ENCODE peak calls at places on chromosomes 12 and 14, in four cellular contexts. One of them, this sample, is unnamed. For H3K27me3, the result is how much of the 10 kb centered on the place peaks cover.

GRCh38 chr14:71320734-71321555 is 413.7 kb downstream of the PCNX1 start:
- DNase-seq in pancreas: peak
- DNase-seq in HCT116: no peak
- DNase-seq in neuronal stem cell: peak
- DNase-seq in this sample: peak

GRCh38 chr12:5437657-5438056 is 5.7 kb downstream of the NTF3 start:
- DNase-seq in pancreas: no peak
- DNase-seq in HCT116: no peak
- DNase-seq in neuronal stem cell: no peak
- DNase-seq in this sample: no peak

GRCh38 chr14:39483682-39484081 is 51.4 kb upstream of the FBXO33 start:
- DNase-seq in pancreas: no peak
- DNase-seq in HCT116: no peak
- DNase-seq in neuronal stem cell: no peak
- DNase-seq in this sample: no peak

GRCh38 chr12:70920251-70920851 is at the start of gene PTPRR:
- DNase-seq in pancreas: no peak
- DNase-seq in HCT116: no peak
- DNase-seq in neuronal stem cell: peak
- DNase-seq in this sample: peak

GRCh38 chr12:57614178-57614947 is 3.1 kb downstream of the ARHGEF25 start:
- DNase-seq in pancreas: no peak
- DNase-seq in HCT116: peak
- DNase-seq in neuronal stem cell: no peak
- DNase-seq in this sample: no peak

GRCh38 chr14:64646103-64646502 is 58.1 kb upstream of the PLEKHG3 start:
- DNase-seq in pancreas: no peak
- DNase-seq in HCT116: no peak
- DNase-seq in neuronal stem cell: no peak
- DNase-seq in this sample: no peak

GRCh38 chr12:3148366-3149000 is 71.3 kb downstream of the TSPAN9 start:
- DNase-seq in pancreas: no peak
- DNase-seq in HCT116: no peak
- DNase-seq in neuronal stem cell: no peak
- DNase-seq in this sample: peak

GRCh38 chr14:60363275-60363674 is 114.3 kb downstream of the PPM1A start:
- DNase-seq in pancreas: no peak
- DNase-seq in HCT116: no peak
- DNase-seq in neuronal stem cell: no peak
- DNase-seq in this sample: no peak

GRCh38 chr14:21748869-21749303 is 75.3 kb upstream of the OR4E1 start:
- DNase-seq in pancreas: peak
- DNase-seq in HCT116: peak
- DNase-seq in neuronal stem cell: peak
- DNase-seq in this sample: peak

GRCh38 chr12:116610971-116611541 is 51.9 kb downstream of the MAP1LC3B2 start:
- DNase-seq in pancreas: no peak
- DNase-seq in HCT116: no peak
- DNase-seq in neuronal stem cell: no peak
- DNase-seq in this sample: no peak

GRCh38 chr14:61568572-61569011 is 126.7 kb upstream of the HIF1A start:
- DNase-seq in pancreas: peak
- DNase-seq in HCT116: no peak
- DNase-seq in neuronal stem cell: no peak
- DNase-seq in this sample: peak

GRCh38 chr12:48349471-48349870 is 1.2 kb downstream of the ZNF641 start:
- DNase-seq in pancreas: no peak
- DNase-seq in HCT116: no peak
- DNase-seq in neuronal stem cell: no peak
- DNase-seq in this sample: no peak

GRCh38 chr12:50057000-50057841 is at the start of gene ASIC1:
- DNase-seq in pancreas: peak
- DNase-seq in HCT116: peak
- DNase-seq in neuronal stem cell: peak
- DNase-seq in this sample: peak

GRCh38 chr12:68530299-68530698 is 80.4 kb upstream of the RAP1B start:
- DNase-seq in pancreas: no peak
- DNase-seq in HCT116: no peak
- DNase-seq in neuronal stem cell: no peak
- DNase-seq in this sample: no peak

GRCh38 chr12:113322353-113322752 is 12.6 kb downstream of the SLC8B1 start:
- DNase-seq in pancreas: no peak
- DNase-seq in HCT116: no peak
- DNase-seq in neuronal stem cell: no peak
- DNase-seq in this sample: no peak

GRCh38 chr12:106669216-106669615 is 86.4 kb downstream of the RFX4 start:
- DNase-seq in pancreas: no peak
- DNase-seq in HCT116: no peak
- DNase-seq in neuronal stem cell: no peak
- DNase-seq in this sample: no peak

GRCh38 chr12:91327889-91328288 is 145.3 kb upstream of the DCN start:
- DNase-seq in pancreas: no peak
- DNase-seq in HCT116: no peak
- DNase-seq in neuronal stem cell: no peak
- DNase-seq in this sample: no peak

GRCh38 chr12:62903151-62903550 is 31.8 kb downstream of the PPM1H start:
- DNase-seq in pancreas: no peak
- DNase-seq in HCT116: no peak
- DNase-seq in neuronal stem cell: no peak
- DNase-seq in this sample: no peak

GRCh38 chr14:74504874-74505617 is 11.5 kb downstream of the ISCA2 start:
- DNase-seq in pancreas: no peak
- DNase-seq in HCT116: no peak
- DNase-seq in neuronal stem cell: no peak
- DNase-seq in this sample: no peak

GRCh38 chr14:96064866-96065265 is 25.7 kb downstream of the C14orf132 start:
- DNase-seq in pancreas: no peak
- DNase-seq in HCT116: no peak
- DNase-seq in neuronal stem cell: no peak
- DNase-seq in this sample: no peak

GRCh38 chr12:121713257-121714155 is 954 bp downstream of the TMEM120B start:
- DNase-seq in pancreas: peak
- DNase-seq in HCT116: no peak
- DNase-seq in neuronal stem cell: no peak
- DNase-seq in this sample: no peak

GRCh38 chr12:106282457-106283097 is 20.0 kb upstream of the TCP11L2 start:
- DNase-seq in pancreas: peak
- DNase-seq in HCT116: peak
- DNase-seq in neuronal stem cell: peak
- DNase-seq in this sample: no peak

GRCh38 chr14:54568821-54569591 is 2.1 kb downstream of the SAMD4A start:
- DNase-seq in pancreas: no peak
- DNase-seq in HCT116: no peak
- DNase-seq in neuronal stem cell: no peak
- DNase-seq in this sample: no peak

GRCh38 chr12:13293086-13293485 is 96.6 kb downstream of the EMP1 start:
- DNase-seq in pancreas: no peak
- DNase-seq in HCT116: no peak
- DNase-seq in neuronal stem cell: no peak
- DNase-seq in this sample: no peak

GRCh38 chr14:56895154-56895553 is 84.9 kb upstream of the OTX2 start:
- DNase-seq in pancreas: no peak
- DNase-seq in HCT116: no peak
- DNase-seq in neuronal stem cell: no peak
- DNase-seq in this sample: no peak
- H3K27me3 ChIP-seq in pancreas: under half
- H3K27me3 ChIP-seq in HCT116: half or more
- H3K27me3 ChIP-seq in neuronal stem cell: under half
- H3K27me3 ChIP-seq in this sample: under half

GRCh38 chr14:69579476-69579875 is 4.8 kb upstream of the CCDC177 start:
- DNase-seq in pancreas: no peak
- DNase-seq in HCT116: no peak
- DNase-seq in neuronal stem cell: no peak
- DNase-seq in this sample: no peak

GRCh38 chr14:69582207-69582606 is 7.5 kb upstream of the CCDC177 start:
- DNase-seq in pancreas: no peak
- DNase-seq in HCT116: no peak
- DNase-seq in neuronal stem cell: no peak
- DNase-seq in this sample: no peak

GRCh38 chr14:69580009-69580577 is 5.4 kb upstream of the CCDC177 start:
- DNase-seq in pancreas: peak
- DNase-seq in HCT116: peak
- DNase-seq in neuronal stem cell: no peak
- DNase-seq in this sample: no peak

GRCh38 chr14:69582829-69583228 is 8.2 kb upstream of the CCDC177 start:
- DNase-seq in pancreas: no peak
- DNase-seq in HCT116: no peak
- DNase-seq in neuronal stem cell: no peak
- DNase-seq in this sample: no peak

GRCh38 chr14:69581316-69581935 is 6.8 kb upstream of the CCDC177 start:
- DNase-seq in pancreas: no peak
- DNase-seq in HCT116: no peak
- DNase-seq in neuronal stem cell: no peak
- DNase-seq in this sample: no peak
- H3K27ac ChIP-seq in pancreas: no peak
- H3K27ac ChIP-seq in HCT116: no peak
- H3K27ac ChIP-seq in neuronal stem cell: no peak
- H3K27ac ChIP-seq in this sample: no peak

GRCh38 chr12:52318241-52318990 is 2.8 kb downstream of the KRT83 start:
- DNase-seq in pancreas: no peak
- DNase-seq in HCT116: no peak
- DNase-seq in neuronal stem cell: no peak
- DNase-seq in this sample: no peak

GRCh38 chr12:52317443-52318052 is 3.6 kb downstream of the KRT83 start:
- DNase-seq in pancreas: no peak
- DNase-seq in HCT116: no peak
- DNase-seq in neuronal stem cell: no peak
- DNase-seq in this sample: no peak

GRCh38 chr12:52320784-52321400 is at the start of gene KRT83:
- DNase-seq in pancreas: no peak
- DNase-seq in HCT116: no peak
- DNase-seq in neuronal stem cell: no peak
- DNase-seq in this sample: no peak

GRCh38 chr12:52321433-52321832 is 235 bp upstream of the KRT83 start:
- DNase-seq in pancreas: no peak
- DNase-seq in HCT116: no peak
- DNase-seq in neuronal stem cell: no peak
- DNase-seq in this sample: peak

GRCh38 chr12:52319097-52319496 is 2.1 kb downstream of the KRT83 start:
- DNase-seq in pancreas: no peak
- DNase-seq in HCT116: no peak
- DNase-seq in neuronal stem cell: no peak
- DNase-seq in this sample: no peak
- H3K27me3 ChIP-seq in pancreas: under half
- H3K27me3 ChIP-seq in HCT116: under half
- H3K27me3 ChIP-seq in neuronal stem cell: under half
- H3K27me3 ChIP-seq in this sample: under half

GRCh38 chr12:80712866-80713265 is 3.8 kb upstream of the MYF5 start:
- DNase-seq in pancreas: no peak
- DNase-seq in HCT116: no peak
- DNase-seq in neuronal stem cell: no peak
- DNase-seq in this sample: no peak

GRCh38 chr12:80708535-80709328 is 1.3 kb downstream of the MYF6 start:
- DNase-seq in pancreas: no peak
- DNase-seq in HCT116: no peak
- DNase-seq in neuronal stem cell: no peak
- DNase-seq in this sample: no peak

GRCh38 chr12:80709811-80710726 is 2.6 kb downstream of the MYF6 start:
- DNase-seq in pancreas: no peak
- DNase-seq in HCT116: peak
- DNase-seq in neuronal stem cell: peak
- DNase-seq in this sample: no peak

GRCh38 chr12:80711866-80712265 is 4.4 kb downstream of the MYF6 start:
- DNase-seq in pancreas: no peak
- DNase-seq in HCT116: no peak
- DNase-seq in neuronal stem cell: no peak
- DNase-seq in this sample: no peak

DNA sequence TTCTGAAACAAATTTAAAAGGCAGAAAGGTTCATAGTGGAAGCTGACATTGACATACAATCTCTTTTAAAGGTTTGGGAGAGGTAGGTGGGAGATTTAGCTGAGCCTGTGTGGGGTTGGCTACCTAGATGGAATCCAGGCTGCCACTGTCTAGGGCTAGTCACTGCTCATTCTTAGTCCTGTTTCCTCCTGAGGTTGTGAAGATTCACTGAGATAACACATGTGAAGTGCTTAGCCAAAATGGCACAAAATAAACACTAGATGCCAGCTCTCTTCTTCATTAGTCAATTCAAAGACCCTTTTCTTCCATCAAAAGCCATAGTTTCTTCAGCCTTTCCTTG is 3.3 kb downstream of the MYF6 start:
- DNase-seq in pancreas: no peak
- DNase-seq in HCT116: no peak
- DNase-seq in neuronal stem cell: no peak
- DNase-seq in this sample: no peak
- H3K27ac ChIP-seq in pancreas: no peak
- H3K27ac ChIP-seq in HCT116: no peak
- H3K27ac ChIP-seq in neuronal stem cell: no peak
- H3K27ac ChIP-seq in this sample: no peak

DNA sequence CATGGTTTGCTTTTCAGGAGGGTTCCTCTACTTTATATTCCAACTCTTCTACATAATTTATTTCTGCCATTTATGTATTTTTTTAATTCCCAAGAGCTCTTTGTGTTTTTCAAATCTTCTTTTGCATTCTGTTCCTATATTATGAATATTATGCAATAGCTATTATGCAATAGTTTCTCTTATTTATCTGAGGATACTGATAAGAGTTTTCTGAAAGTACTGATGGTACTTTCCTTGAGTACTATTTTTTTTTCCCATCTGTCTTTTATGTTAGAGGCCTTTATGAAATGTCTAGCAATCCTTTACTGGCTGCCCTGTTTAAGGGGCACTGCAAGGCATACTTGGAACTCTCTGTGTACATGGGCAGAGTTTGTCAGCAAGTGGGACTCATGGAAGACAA is 93.4 kb downstream of the SLC41A2 start:
- DNase-seq in pancreas: no peak
- DNase-seq in HCT116: no peak
- DNase-seq in neuronal stem cell: no peak
- DNase-seq in this sample: no peak
- H3K27me3 ChIP-seq in pancreas: under half
- H3K27me3 ChIP-seq in HCT116: under half
- H3K27me3 ChIP-seq in neuronal stem cell: under half
- H3K27me3 ChIP-seq in this sample: under half

GRCh38 chr14:86510503-86510902 is 980.6 kb downstream of the FLRT2 start:
- DNase-seq in pancreas: peak
- DNase-seq in HCT116: no peak
- DNase-seq in neuronal stem cell: no peak
- DNase-seq in this sample: no peak
- H3K27ac ChIP-seq in pancreas: no peak
- H3K27ac ChIP-seq in HCT116: no peak
- H3K27ac ChIP-seq in neuronal stem cell: no peak
- H3K27ac ChIP-seq in this sample: no peak

GRCh38 chr12:114703060-114703493 is 19.1 kb upstream of the TBX3 start:
- DNase-seq in pancreas: no peak
- DNase-seq in HCT116: no peak
- DNase-seq in neuronal stem cell: no peak
- DNase-seq in this sample: no peak
- H3K27me3 ChIP-seq in pancreas: under half
- H3K27me3 ChIP-seq in HCT116: under half
- H3K27me3 ChIP-seq in neuronal stem cell: under half
- H3K27me3 ChIP-seq in this sample: half or more